ENCODE peak calls at places on chromosomes 7 and 10, in eight cellular contexts. One of them, this sample, is unnamed.

GRCh38 chr7:144834516-144835165 is 1.2 kb downstream of the TPK1 start:
- DNase-seq in activated T-helper 1 cell treated with anti-CD3 and anti-CD28 coated beads, Interleukin-2, amount 50 U/mL, for 16 hours: no peak
- DNase-seq in progenitor cell of endocrine pancreas: no peak
- DNase-seq in Peyer's patch: no peak
- DNase-seq in A172: peak
- DNase-seq in uterus: no peak
- DNase-seq in AG04450: no peak
- DNase-seq in AG09309: no peak
- DNase-seq in this sample: peak

GRCh38 chr7:78760620-78761355 is 692.7 kb downstream of the MAGI2 start:
- DNase-seq in activated T-helper 1 cell treated with anti-CD3 and anti-CD28 coated beads, Interleukin-2, amount 50 U/mL, for 16 hours: no peak
- DNase-seq in progenitor cell of endocrine pancreas: no peak
- DNase-seq in Peyer's patch: no peak
- DNase-seq in A172: no peak
- DNase-seq in uterus: no peak
- DNase-seq in AG04450: no peak
- DNase-seq in AG09309: no peak
- DNase-seq in this sample: no peak

GRCh38 chr7:74042746-74043522 is 15.0 kb downstream of the ELN start:
- DNase-seq in activated T-helper 1 cell treated with anti-CD3 and anti-CD28 coated beads, Interleukin-2, amount 50 U/mL, for 16 hours: no peak
- DNase-seq in progenitor cell of endocrine pancreas: no peak
- DNase-seq in Peyer's patch: no peak
- DNase-seq in A172: no peak
- DNase-seq in uterus: no peak
- DNase-seq in AG04450: no peak
- DNase-seq in AG09309: no peak
- DNase-seq in this sample: peak

GRCh38 chr7:51265066-51265907 is 51.3 kb downstream of the COBL start:
- DNase-seq in activated T-helper 1 cell treated with anti-CD3 and anti-CD28 coated beads, Interleukin-2, amount 50 U/mL, for 16 hours: no peak
- DNase-seq in progenitor cell of endocrine pancreas: no peak
- DNase-seq in Peyer's patch: peak
- DNase-seq in A172: no peak
- DNase-seq in uterus: no peak
- DNase-seq in AG04450: no peak
- DNase-seq in AG09309: no peak
- DNase-seq in this sample: no peak

GRCh38 chr7:47938574-47939165 is 9.6 kb downstream of the PKD1L1 start:
- DNase-seq in activated T-helper 1 cell treated with anti-CD3 and anti-CD28 coated beads, Interleukin-2, amount 50 U/mL, for 16 hours: no peak
- DNase-seq in progenitor cell of endocrine pancreas: no peak
- DNase-seq in Peyer's patch: no peak
- DNase-seq in A172: no peak
- DNase-seq in uterus: no peak
- DNase-seq in AG04450: no peak
- DNase-seq in AG09309: no peak
- DNase-seq in this sample: peak

GRCh38 chr7:130733866-130734524 is at the start of gene KLF14:
- DNase-seq in activated T-helper 1 cell treated with anti-CD3 and anti-CD28 coated beads, Interleukin-2, amount 50 U/mL, for 16 hours: no peak
- DNase-seq in progenitor cell of endocrine pancreas: peak
- DNase-seq in Peyer's patch: peak
- DNase-seq in A172: peak
- DNase-seq in uterus: peak
- DNase-seq in AG04450: no peak
- DNase-seq in AG09309: no peak
- DNase-seq in this sample: peak

GRCh38 chr7:84484502-84485079 is 290.0 kb upstream of the SEMA3A start:
- DNase-seq in activated T-helper 1 cell treated with anti-CD3 and anti-CD28 coated beads, Interleukin-2, amount 50 U/mL, for 16 hours: no peak
- DNase-seq in progenitor cell of endocrine pancreas: no peak
- DNase-seq in Peyer's patch: no peak
- DNase-seq in A172: peak
- DNase-seq in uterus: no peak
- DNase-seq in AG04450: no peak
- DNase-seq in AG09309: peak
- DNase-seq in this sample: no peak

GRCh38 chr10:91196268-91197043 is 24.0 kb upstream of the PCGF5 start:
- DNase-seq in activated T-helper 1 cell treated with anti-CD3 and anti-CD28 coated beads, Interleukin-2, amount 50 U/mL, for 16 hours: no peak
- DNase-seq in progenitor cell of endocrine pancreas: no peak
- DNase-seq in Peyer's patch: no peak
- DNase-seq in A172: no peak
- DNase-seq in uterus: no peak
- DNase-seq in AG04450: no peak
- DNase-seq in AG09309: no peak
- DNase-seq in this sample: no peak

GRCh38 chr10:98135222-98135899 is 904 bp downstream of the R3HCC1L start:
- DNase-seq in activated T-helper 1 cell treated with anti-CD3 and anti-CD28 coated beads, Interleukin-2, amount 50 U/mL, for 16 hours: no peak
- DNase-seq in progenitor cell of endocrine pancreas: no peak
- DNase-seq in Peyer's patch: no peak
- DNase-seq in A172: peak
- DNase-seq in uterus: no peak
- DNase-seq in AG04450: no peak
- DNase-seq in AG09309: no peak
- DNase-seq in this sample: no peak

GRCh38 chr7:131753620-131754222 is 197.3 kb upstream of the PODXL start:
- DNase-seq in activated T-helper 1 cell treated with anti-CD3 and anti-CD28 coated beads, Interleukin-2, amount 50 U/mL, for 16 hours: no peak
- DNase-seq in progenitor cell of endocrine pancreas: peak
- DNase-seq in Peyer's patch: no peak
- DNase-seq in A172: no peak
- DNase-seq in uterus: no peak
- DNase-seq in AG04450: no peak
- DNase-seq in AG09309: no peak
- DNase-seq in this sample: peak

GRCh38 chr10:77602231-77602912 is 35.2 kb downstream of the KCNMA1 start:
- DNase-seq in activated T-helper 1 cell treated with anti-CD3 and anti-CD28 coated beads, Interleukin-2, amount 50 U/mL, for 16 hours: no peak
- DNase-seq in progenitor cell of endocrine pancreas: no peak
- DNase-seq in Peyer's patch: peak
- DNase-seq in A172: no peak
- DNase-seq in uterus: no peak
- DNase-seq in AG04450: peak
- DNase-seq in AG09309: no peak
- DNase-seq in this sample: no peak

GRCh38 chr7:140417456-140418155 is 13.7 kb downstream of the RAB19 start:
- DNase-seq in activated T-helper 1 cell treated with anti-CD3 and anti-CD28 coated beads, Interleukin-2, amount 50 U/mL, for 16 hours: no peak
- DNase-seq in progenitor cell of endocrine pancreas: no peak
- DNase-seq in Peyer's patch: no peak
- DNase-seq in A172: no peak
- DNase-seq in uterus: no peak
- DNase-seq in AG04450: no peak
- DNase-seq in AG09309: no peak
- DNase-seq in this sample: no peak

GRCh38 chr10:119518936-119519335 is 23.6 kb downstream of the RGS10 start:
- DNase-seq in activated T-helper 1 cell treated with anti-CD3 and anti-CD28 coated beads, Interleukin-2, amount 50 U/mL, for 16 hours: no peak
- DNase-seq in progenitor cell of endocrine pancreas: no peak
- DNase-seq in Peyer's patch: no peak
- DNase-seq in A172: no peak
- DNase-seq in uterus: no peak
- DNase-seq in AG04450: no peak
- DNase-seq in AG09309: no peak
- DNase-seq in this sample: peak

GRCh38 chr7:112481833-112482669 is 1.3 kb downstream of the LSMEM1 start:
- DNase-seq in activated T-helper 1 cell treated with anti-CD3 and anti-CD28 coated beads, Interleukin-2, amount 50 U/mL, for 16 hours: no peak
- DNase-seq in progenitor cell of endocrine pancreas: no peak
- DNase-seq in Peyer's patch: no peak
- DNase-seq in A172: peak
- DNase-seq in uterus: peak
- DNase-seq in AG04450: no peak
- DNase-seq in AG09309: peak
- DNase-seq in this sample: peak

GRCh38 chr10:102773986-102774385 is 30.2 kb downstream of the WBP1L start:
- DNase-seq in activated T-helper 1 cell treated with anti-CD3 and anti-CD28 coated beads, Interleukin-2, amount 50 U/mL, for 16 hours: no peak
- DNase-seq in progenitor cell of endocrine pancreas: no peak
- DNase-seq in Peyer's patch: no peak
- DNase-seq in A172: no peak
- DNase-seq in uterus: no peak
- DNase-seq in AG04450: no peak
- DNase-seq in AG09309: no peak
- DNase-seq in this sample: no peak

GRCh38 chr7:2028733-2029132 is 204.0 kb downstream of the MAD1L1 start:
- DNase-seq in activated T-helper 1 cell treated with anti-CD3 and anti-CD28 coated beads, Interleukin-2, amount 50 U/mL, for 16 hours: no peak
- DNase-seq in progenitor cell of endocrine pancreas: no peak
- DNase-seq in Peyer's patch: peak
- DNase-seq in A172: no peak
- DNase-seq in uterus: no peak
- DNase-seq in AG04450: no peak
- DNase-seq in AG09309: no peak
- DNase-seq in this sample: no peak

GRCh38 chr10:12597176-12597575 is 247.8 kb downstream of the CAMK1D start:
- DNase-seq in activated T-helper 1 cell treated with anti-CD3 and anti-CD28 coated beads, Interleukin-2, amount 50 U/mL, for 16 hours: no peak
- DNase-seq in progenitor cell of endocrine pancreas: no peak
- DNase-seq in Peyer's patch: no peak
- DNase-seq in A172: no peak
- DNase-seq in uterus: no peak
- DNase-seq in AG04450: no peak
- DNase-seq in AG09309: no peak
- DNase-seq in this sample: no peak

GRCh38 chr7:8105449-8106095 is 137.0 kb downstream of the GLCCI1 start:
- DNase-seq in activated T-helper 1 cell treated with anti-CD3 and anti-CD28 coated beads, Interleukin-2, amount 50 U/mL, for 16 hours: no peak
- DNase-seq in progenitor cell of endocrine pancreas: no peak
- DNase-seq in Peyer's patch: no peak
- DNase-seq in A172: no peak
- DNase-seq in uterus: no peak
- DNase-seq in AG04450: no peak
- DNase-seq in AG09309: no peak
- DNase-seq in this sample: no peak

GRCh38 chr7:48389977-48390376 is 218.7 kb downstream of the ABCA13 start:
- DNase-seq in activated T-helper 1 cell treated with anti-CD3 and anti-CD28 coated beads, Interleukin-2, amount 50 U/mL, for 16 hours: no peak
- DNase-seq in progenitor cell of endocrine pancreas: no peak
- DNase-seq in Peyer's patch: no peak
- DNase-seq in A172: peak
- DNase-seq in uterus: no peak
- DNase-seq in AG04450: peak
- DNase-seq in AG09309: peak
- DNase-seq in this sample: no peak

GRCh38 chr10:101067356-101068083 is 5.7 kb downstream of the KAZALD1 start:
- DNase-seq in activated T-helper 1 cell treated with anti-CD3 and anti-CD28 coated beads, Interleukin-2, amount 50 U/mL, for 16 hours: peak
- DNase-seq in progenitor cell of endocrine pancreas: peak
- DNase-seq in Peyer's patch: peak
- DNase-seq in A172: peak
- DNase-seq in uterus: peak
- DNase-seq in AG04450: peak
- DNase-seq in AG09309: no peak
- DNase-seq in this sample: peak

GRCh38 chr7:4631664-4632171 is 50.4 kb upstream of the FOXK1 start:
- DNase-seq in activated T-helper 1 cell treated with anti-CD3 and anti-CD28 coated beads, Interleukin-2, amount 50 U/mL, for 16 hours: no peak
- DNase-seq in progenitor cell of endocrine pancreas: peak
- DNase-seq in Peyer's patch: peak
- DNase-seq in A172: peak
- DNase-seq in uterus: peak
- DNase-seq in AG04450: peak
- DNase-seq in AG09309: peak
- DNase-seq in this sample: peak

GRCh38 chr7:75924251-75924650 is 9.3 kb downstream of the POR start:
- DNase-seq in activated T-helper 1 cell treated with anti-CD3 and anti-CD28 coated beads, Interleukin-2, amount 50 U/mL, for 16 hours: no peak
- DNase-seq in progenitor cell of endocrine pancreas: no peak
- DNase-seq in Peyer's patch: no peak
- DNase-seq in A172: no peak
- DNase-seq in uterus: no peak
- DNase-seq in AG04450: no peak
- DNase-seq in AG09309: no peak
- DNase-seq in this sample: no peak

This sample was measured in endodermal cell.